ENCODE peak calls at places on chromosome 7, in four cellular contexts. One of them, this sample, is unnamed.

GRCh38 chr7:155206286-155207020 is 91.2 kb upstream of the INSIG1 start:
- DNase-seq in BJ: peak; percentile 26
- DNase-seq in osteoblast: peak; percentile 97
- DNase-seq in sigmoid colon: peak; percentile 83
- DNase-seq in this sample: no peak

GRCh38 chr7:4797858-4798705 is 22.7 kb downstream of the AP5Z1 start:
- DNase-seq in osteoblast: peak; percentile 99
- DNase-seq in sigmoid colon: no peak
- DNase-seq in BJ: no peak
- DNase-seq in this sample: no peak

GRCh38 chr7:27185013-27185707 is at the start of gene HOXA11:
- DNase-seq in BJ: peak; percentile 94
- DNase-seq in osteoblast: peak; percentile 100
- DNase-seq in sigmoid colon: peak; percentile 97
- DNase-seq in this sample: no peak

GRCh38 chr7:66629222-66629658 is 559 bp downstream of the KCTD7 start:
- DNase-seq in sigmoid colon: peak; percentile 76
- DNase-seq in osteoblast: no peak
- DNase-seq in BJ: no peak
- DNase-seq in this sample: no peak

GRCh38 chr7:52017802-52018679 is 701.4 kb upstream of the COBL start:
- DNase-seq in osteoblast: peak; percentile 1
- DNase-seq in BJ: no peak
- DNase-seq in sigmoid colon: no peak
- DNase-seq in this sample: peak; percentile 18

GRCh38 chr7:141928147-141928894 is 12.1 kb downstream of the OR9A4 start:
- DNase-seq in sigmoid colon: no peak
- DNase-seq in osteoblast: peak; percentile 51
- DNase-seq in BJ: no peak
- DNase-seq in this sample: no peak

GRCh38 chr7:142327555-142327954 is 69.7 kb upstream of the PRSS58 start:
- DNase-seq in BJ: no peak
- DNase-seq in osteoblast: no peak
- DNase-seq in sigmoid colon: no peak
- DNase-seq in this sample: no peak

GRCh38 chr7:106840342-106840741 is 24.7 kb upstream of the PIK3CG start:
- DNase-seq in BJ: peak; percentile 70
- DNase-seq in osteoblast: peak; percentile 90
- DNase-seq in sigmoid colon: no peak
- DNase-seq in this sample: peak; percentile 61

GRCh38 chr7:135390829-135391228 is 119.1 kb downstream of the CNOT4 start:
- DNase-seq in sigmoid colon: no peak
- DNase-seq in BJ: no peak
- DNase-seq in osteoblast: no peak
- DNase-seq in this sample: no peak

GRCh38 chr7:117249696-117250095 is 73.2 kb downstream of the WNT2 start:
- DNase-seq in sigmoid colon: no peak
- DNase-seq in BJ: no peak
- DNase-seq in osteoblast: no peak
- DNase-seq in this sample: peak; percentile 22

GRCh38 chr7:47180268-47180826 is 401.6 kb downstream of the TNS3 start:
- DNase-seq in BJ: no peak
- DNase-seq in sigmoid colon: no peak
- DNase-seq in osteoblast: peak; percentile 89
- DNase-seq in this sample: peak; percentile 47

GRCh38 chr7:47239034-47239433 is 342.9 kb downstream of the TNS3 start:
- DNase-seq in sigmoid colon: no peak
- DNase-seq in osteoblast: no peak
- DNase-seq in BJ: no peak
- DNase-seq in this sample: no peak

GRCh38 chr7:50068850-50069551 is 24.0 kb downstream of the ZPBP start:
- DNase-seq in osteoblast: no peak
- DNase-seq in sigmoid colon: no peak
- DNase-seq in BJ: no peak
- DNase-seq in this sample: peak; percentile 18

GRCh38 chr7:156080596-156080995 is 268.3 kb upstream of the SHH start:
- DNase-seq in sigmoid colon: peak; percentile 18
- DNase-seq in osteoblast: no peak
- DNase-seq in BJ: no peak
- DNase-seq in this sample: no peak

GRCh38 chr7:29146888-29147609 is 712 bp upstream of the CPVL start:
- DNase-seq in sigmoid colon: peak; percentile 70
- DNase-seq in BJ: peak; percentile 13
- DNase-seq in osteoblast: no peak
- DNase-seq in this sample: peak; percentile 47

GRCh38 chr7:139669106-139670061 is 108.4 kb downstream of the HIPK2 start:
- DNase-seq in sigmoid colon: no peak
- DNase-seq in BJ: no peak
- DNase-seq in osteoblast: no peak
- DNase-seq in this sample: no peak

GRCh38 chr7:74288034-74288881 is 949 bp upstream of the CLIP2 start:
- DNase-seq in sigmoid colon: no peak
- DNase-seq in BJ: no peak
- DNase-seq in osteoblast: no peak
- DNase-seq in this sample: no peak

GRCh38 chr7:80232969-80233724 is 98.5 kb downstream of the GNAI1 start:
- DNase-seq in osteoblast: no peak
- DNase-seq in sigmoid colon: no peak
- DNase-seq in BJ: no peak
- DNase-seq in this sample: no peak

GRCh38 chr7:17907014-17907413 is 33.3 kb downstream of the SNX13 start:
- DNase-seq in osteoblast: no peak
- DNase-seq in sigmoid colon: no peak
- DNase-seq in BJ: no peak
- DNase-seq in this sample: no peak

GRCh38 chr7:80740778-80741545 is 102.5 kb downstream of the CD36 start:
- DNase-seq in osteoblast: no peak
- DNase-seq in BJ: peak; percentile 77
- DNase-seq in sigmoid colon: no peak
- DNase-seq in this sample: no peak

GRCh38 chr7:128151646-128152045 is 89.4 kb upstream of the LEP start:
- DNase-seq in osteoblast: no peak
- DNase-seq in BJ: no peak
- DNase-seq in sigmoid colon: no peak
- DNase-seq in this sample: no peak

GRCh38 chr7:30433082-30433481 is 45.5 kb downstream of the NOD1 start:
- DNase-seq in BJ: peak; percentile 17
- DNase-seq in sigmoid colon: peak; percentile 82
- DNase-seq in osteoblast: peak; percentile 95
- DNase-seq in this sample: no peak

GRCh38 chr7:151696738-151697514 is 177.2 kb upstream of the RHEB start:
- DNase-seq in sigmoid colon: no peak
- DNase-seq in BJ: no peak
- DNase-seq in osteoblast: peak; percentile 29
- DNase-seq in this sample: no peak

GRCh38 chr7:44973610-44974401 is 5.0 kb downstream of the MYO1G start:
- DNase-seq in osteoblast: peak; percentile 92
- DNase-seq in BJ: no peak
- DNase-seq in sigmoid colon: no peak
- DNase-seq in this sample: no peak

GRCh38 chr7:11539853-11540252 is 292.1 kb downstream of the THSD7A start:
- DNase-seq in BJ: no peak
- DNase-seq in sigmoid colon: no peak
- DNase-seq in osteoblast: no peak
- DNase-seq in this sample: peak; percentile 12

GRCh38 chr7:101681170-101682007 is 52.3 kb upstream of the MYL10 start:
- DNase-seq in sigmoid colon: no peak
- DNase-seq in osteoblast: peak; percentile 97
- DNase-seq in BJ: peak; percentile 68
- DNase-seq in this sample: peak; percentile 95

GRCh38 chr7:107021600-107021999 is 22.9 kb upstream of the PRKAR2B start:
- DNase-seq in BJ: no peak
- DNase-seq in osteoblast: no peak
- DNase-seq in sigmoid colon: no peak
- DNase-seq in this sample: no peak

GRCh38 chr7:104552102-104552501 is 223.7 kb downstream of the LHFPL3 start:
- DNase-seq in sigmoid colon: no peak
- DNase-seq in BJ: no peak
- DNase-seq in osteoblast: no peak
- DNase-seq in this sample: peak; percentile 2

GRCh38 chr7:34452363-34452762 is 205.7 kb upstream of the NPSR1 start:
- DNase-seq in BJ: no peak
- DNase-seq in osteoblast: no peak
- DNase-seq in sigmoid colon: no peak
- DNase-seq in this sample: no peak

GRCh38 chr7:69205576-69205975 is 392.7 kb upstream of the AUTS2 start:
- DNase-seq in BJ: no peak
- DNase-seq in sigmoid colon: no peak
- DNase-seq in osteoblast: no peak
- DNase-seq in this sample: no peak

GRCh38 chr7:101598422-101598957 is 30.6 kb downstream of the MYL10 start:
- DNase-seq in osteoblast: no peak
- DNase-seq in sigmoid colon: no peak
- DNase-seq in BJ: no peak
- DNase-seq in this sample: no peak

GRCh38 chr7:106218546-106218945 is 66.2 kb downstream of the NAMPT start:
- DNase-seq in sigmoid colon: no peak
- DNase-seq in osteoblast: no peak
- DNase-seq in BJ: no peak
- DNase-seq in this sample: no peak

GRCh38 chr7:124056234-124056633 is 23.4 kb upstream of the TMEM229A start:
- DNase-seq in BJ: no peak
- DNase-seq in sigmoid colon: no peak
- DNase-seq in osteoblast: no peak
- DNase-seq in this sample: no peak

GRCh38 chr7:77657427-77658331 is 38.6 kb upstream of the RSBN1L start:
- DNase-seq in osteoblast: no peak
- DNase-seq in sigmoid colon: no peak
- DNase-seq in BJ: no peak
- DNase-seq in this sample: no peak

GRCh38 chr7:81600608-81601007 is 169.2 kb downstream of the HGF start:
- DNase-seq in sigmoid colon: no peak
- DNase-seq in osteoblast: peak; percentile 76
- DNase-seq in BJ: peak; percentile 45
- DNase-seq in this sample: no peak

GRCh38 chr7:99447943-99448342 is 9.2 kb downstream of the CPSF4 start:
- DNase-seq in osteoblast: peak; percentile 49
- DNase-seq in BJ: no peak
- DNase-seq in sigmoid colon: no peak
- DNase-seq in this sample: no peak
- TF ChIP-seq CTCF in osteoblast: no peak
- TF ChIP-seq CTCF in BJ: peak; percentile 25
- TF ChIP-seq CTCF in sigmoid colon: no peak
- TF ChIP-seq CTCF in this sample: peak; percentile 39

DNA sequence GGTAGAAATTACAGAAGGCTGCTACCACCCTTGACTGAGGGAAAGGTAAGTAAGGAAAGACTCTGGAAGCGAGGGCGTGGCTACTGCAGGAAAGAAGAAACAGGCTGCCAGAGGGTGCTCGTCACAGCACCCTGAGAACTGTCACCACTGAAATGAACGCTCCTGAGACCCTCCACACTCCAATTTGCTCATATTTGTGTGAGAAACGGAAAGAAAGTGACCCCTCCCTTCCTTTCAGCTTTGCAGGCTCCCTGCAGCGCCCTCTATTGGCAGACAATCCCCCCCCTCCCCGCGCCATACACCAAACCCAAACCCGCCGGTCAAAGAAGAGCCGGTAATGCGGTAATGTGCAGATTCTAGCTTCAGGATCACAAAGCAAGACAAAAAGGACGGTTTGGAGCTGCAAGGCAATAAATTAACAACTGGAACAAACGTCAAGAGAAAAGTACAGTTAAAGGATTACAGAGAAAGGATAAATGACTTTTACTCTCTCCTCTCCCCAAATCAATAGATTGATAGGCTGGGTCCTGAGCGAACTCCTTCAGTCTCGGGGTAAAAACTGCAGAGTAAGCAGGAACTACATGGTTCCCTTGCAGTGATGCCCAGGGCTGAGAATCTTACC is 47.7 kb downstream of the STEAP1B start:
- DNase-seq in sigmoid colon: no peak
- DNase-seq in osteoblast: peak; percentile 52
- DNase-seq in BJ: no peak
- DNase-seq in this sample: no peak
- H3K4me3 ChIP-seq in sigmoid colon: no peak overlapping the region
- H3K4me3 ChIP-seq in osteoblast: peak overlapping the region; percentile 58
- H3K4me3 ChIP-seq in BJ: peak overlapping the region; percentile 6
- H3K4me3 ChIP-seq in this sample: peak overlapping the region; percentile 36

GRCh38 chr7:5827755-5828154 is 46.3 kb upstream of the RNF216 start:
- DNase-seq in sigmoid colon: no peak
- DNase-seq in BJ: no peak
- DNase-seq in osteoblast: no peak
- DNase-seq in this sample: no peak
- TF ChIP-seq CTCF in sigmoid colon: no peak
- TF ChIP-seq CTCF in BJ: peak; percentile 47
- TF ChIP-seq CTCF in osteoblast: peak; percentile 44
- TF ChIP-seq CTCF in this sample: peak; percentile 79

DNA sequence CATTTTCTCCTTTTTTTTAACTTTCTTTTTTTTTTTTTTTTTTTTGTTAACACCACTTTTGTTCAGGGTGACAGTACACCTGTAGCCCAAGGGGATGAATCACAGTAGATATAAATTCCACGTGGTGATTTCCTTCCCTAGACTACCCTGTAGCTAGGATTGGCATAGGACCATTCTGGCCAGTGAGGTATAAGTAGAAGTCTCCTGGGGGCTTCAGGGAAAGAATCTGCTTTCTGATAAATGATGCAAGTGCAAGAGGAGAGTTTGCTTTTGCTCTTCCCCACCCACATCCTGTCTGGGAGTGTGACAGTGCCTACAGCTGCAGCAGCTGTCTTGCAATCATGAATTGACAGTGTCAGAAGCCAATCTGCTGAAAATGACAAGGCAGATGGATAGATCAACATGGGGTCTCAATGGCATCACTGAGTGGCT is 63.2 kb upstream of the TOMM7 start:
- DNase-seq in osteoblast: no peak
- DNase-seq in sigmoid colon: no peak
- DNase-seq in BJ: no peak
- DNase-seq in this sample: no peak
- H3K4me3 ChIP-seq in osteoblast: no peak overlapping the region
- H3K4me3 ChIP-seq in sigmoid colon: no peak overlapping the region
- H3K4me3 ChIP-seq in BJ: no peak overlapping the region
- H3K4me3 ChIP-seq in this sample: no peak overlapping the region

GRCh38 chr7:1022356-1022755 is 22.0 kb upstream of the GPR146 start:
- DNase-seq in BJ: no peak
- DNase-seq in osteoblast: no peak
- DNase-seq in sigmoid colon: no peak
- DNase-seq in this sample: no peak

GRCh38 chr7:1019789-1020610 is 24.3 kb upstream of the GPR146 start:
- DNase-seq in BJ: no peak
- DNase-seq in sigmoid colon: no peak
- DNase-seq in osteoblast: no peak
- DNase-seq in this sample: no peak

GRCh38 chr7:1021931-1022330 is 22.4 kb upstream of the GPR146 start:
- DNase-seq in BJ: no peak
- DNase-seq in sigmoid colon: no peak
- DNase-seq in osteoblast: no peak
- DNase-seq in this sample: no peak

GRCh38 chr7:1021366-1021765 is 23.0 kb upstream of the GPR146 start:
- DNase-seq in osteoblast: no peak
- DNase-seq in BJ: no peak
- DNase-seq in sigmoid colon: no peak
- DNase-seq in this sample: no peak

GRCh38 chr7:1020849-1021251 is 23.5 kb upstream of the GPR146 start:
- DNase-seq in BJ: no peak
- DNase-seq in osteoblast: no peak
- DNase-seq in sigmoid colon: no peak
- DNase-seq in this sample: no peak
- TF ChIP-seq CTCF in BJ: no peak
- TF ChIP-seq CTCF in osteoblast: no peak
- TF ChIP-seq CTCF in sigmoid colon: peak; percentile 32
- TF ChIP-seq CTCF in this sample: peak; percentile 21